ENCODE peak calls at places on chromosomes 11 and 22, in nine cellular contexts. One of them, this sample, is unnamed.

GRCh38 chr11:69770525-69770924 is 4.6 kb downstream of the FGF4 start:
- DNase-seq in ovary: no peak
- DNase-seq in OCI-LY7: no peak
- DNase-seq in RWPE1: no peak
- DNase-seq in spleen: no peak
- DNase-seq in esophagus muscularis mucosa: no peak
- DNase-seq in AG09309: no peak
- DNase-seq in cardiac muscle cell: no peak
- DNase-seq in heart left ventricle: no peak
- DNase-seq in this sample: no peak

GRCh38 chr22:22710719-22711531 is 66.5 kb downstream of the GGTLC2 start:
- DNase-seq in ovary: peak
- DNase-seq in OCI-LY7: peak
- DNase-seq in RWPE1: peak
- DNase-seq in spleen: peak
- DNase-seq in esophagus muscularis mucosa: no peak
- DNase-seq in AG09309: no peak
- DNase-seq in cardiac muscle cell: peak
- DNase-seq in heart left ventricle: peak
- DNase-seq in this sample: no peak

GRCh38 chr11:37984991-37985390 is 1387.0 kb upstream of the RAG2 start:
- DNase-seq in ovary: no peak
- DNase-seq in OCI-LY7: no peak
- DNase-seq in RWPE1: no peak
- DNase-seq in spleen: no peak
- DNase-seq in esophagus muscularis mucosa: no peak
- DNase-seq in AG09309: no peak
- DNase-seq in cardiac muscle cell: peak
- DNase-seq in heart left ventricle: no peak
- DNase-seq in this sample: no peak

GRCh38 chr11:107666911-107667568 is 44.8 kb downstream of the SLN start:
- DNase-seq in ovary: no peak
- DNase-seq in OCI-LY7: no peak
- DNase-seq in RWPE1: no peak
- DNase-seq in spleen: no peak
- DNase-seq in esophagus muscularis mucosa: peak
- DNase-seq in AG09309: no peak
- DNase-seq in cardiac muscle cell: no peak
- DNase-seq in heart left ventricle: no peak
- DNase-seq in this sample: no peak

GRCh38 chr22:31917227-31917921 is 27.0 kb upstream of the YWHAH start:
- DNase-seq in ovary: no peak
- DNase-seq in OCI-LY7: peak
- DNase-seq in RWPE1: no peak
- DNase-seq in spleen: no peak
- DNase-seq in esophagus muscularis mucosa: no peak
- DNase-seq in AG09309: no peak
- DNase-seq in cardiac muscle cell: no peak
- DNase-seq in heart left ventricle: peak
- DNase-seq in this sample: no peak

GRCh38 chr11:75792127-75792731 is 22.8 kb upstream of the UVRAG start:
- DNase-seq in ovary: no peak
- DNase-seq in OCI-LY7: no peak
- DNase-seq in RWPE1: no peak
- DNase-seq in spleen: peak
- DNase-seq in esophagus muscularis mucosa: no peak
- DNase-seq in AG09309: no peak
- DNase-seq in cardiac muscle cell: no peak
- DNase-seq in heart left ventricle: no peak
- DNase-seq in this sample: no peak

GRCh38 chr11:72745925-72746550 is 6.2 kb downstream of the ARAP1 start:
- DNase-seq in ovary: no peak
- DNase-seq in OCI-LY7: no peak
- DNase-seq in RWPE1: no peak
- DNase-seq in spleen: peak
- DNase-seq in esophagus muscularis mucosa: no peak
- DNase-seq in AG09309: no peak
- DNase-seq in cardiac muscle cell: no peak
- DNase-seq in heart left ventricle: no peak
- DNase-seq in this sample: no peak

GRCh38 chr22:45515678-45516077 is 13.0 kb downstream of the FBLN1 start:
- DNase-seq in ovary: no peak
- DNase-seq in OCI-LY7: no peak
- DNase-seq in RWPE1: no peak
- DNase-seq in spleen: no peak
- DNase-seq in esophagus muscularis mucosa: no peak
- DNase-seq in AG09309: no peak
- DNase-seq in cardiac muscle cell: no peak
- DNase-seq in heart left ventricle: no peak
- DNase-seq in this sample: no peak

GRCh38 chr11:76276773-76277155 is 70.5 kb upstream of the WNT11 start:
- DNase-seq in ovary: no peak
- DNase-seq in OCI-LY7: no peak
- DNase-seq in RWPE1: no peak
- DNase-seq in spleen: no peak
- DNase-seq in esophagus muscularis mucosa: no peak
- DNase-seq in AG09309: no peak
- DNase-seq in cardiac muscle cell: no peak
- DNase-seq in heart left ventricle: no peak
- DNase-seq in this sample: no peak

DNA sequence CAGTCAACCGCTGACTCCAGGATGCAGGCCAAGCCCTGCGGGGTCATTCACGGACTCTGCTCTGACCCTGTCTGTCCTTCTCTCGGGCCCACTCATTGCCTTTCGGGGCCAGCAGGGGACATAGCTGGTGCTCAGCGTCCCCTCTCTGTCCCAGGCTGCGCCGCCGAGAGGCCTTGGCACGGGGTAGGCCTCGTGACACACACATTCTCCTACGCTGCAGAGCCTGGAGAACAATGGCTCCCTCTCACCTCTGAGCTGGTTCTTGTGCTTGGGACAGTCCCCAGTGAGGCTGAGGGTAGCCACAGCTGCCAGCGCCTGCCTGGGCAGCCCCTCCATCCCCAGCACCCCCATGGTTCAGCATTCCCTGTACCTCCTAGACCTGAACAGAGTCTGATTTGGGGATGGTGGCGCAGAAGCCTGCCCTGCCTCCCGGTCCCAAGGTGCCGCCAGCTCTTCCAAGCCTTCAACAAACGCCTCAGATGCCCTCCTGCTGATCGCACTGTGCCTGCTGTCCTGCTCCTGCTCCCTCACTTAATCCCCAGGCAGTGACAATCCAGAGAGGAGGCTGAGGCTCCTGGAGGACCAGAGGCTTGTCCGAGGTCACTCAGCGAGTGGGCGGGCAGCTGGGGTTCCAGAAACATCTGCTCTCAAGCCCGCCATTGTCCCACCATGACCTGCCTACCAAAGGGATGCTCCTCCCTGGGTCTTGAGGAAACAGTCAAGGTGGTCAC is 30.4 kb downstream of the DUSP8 start:
- DNase-seq in ovary: no peak
- DNase-seq in OCI-LY7: no peak
- DNase-seq in RWPE1: no peak
- DNase-seq in spleen: no peak
- DNase-seq in esophagus muscularis mucosa: no peak
- DNase-seq in AG09309: no peak
- DNase-seq in cardiac muscle cell: no peak
- DNase-seq in heart left ventricle: no peak
- DNase-seq in this sample: no peak
- TF ChIP-seq CTCF in ovary: no peak
- TF ChIP-seq CTCF in OCI-LY7: no peak
- TF ChIP-seq CTCF in RWPE1: no peak
- TF ChIP-seq CTCF in spleen: no peak
- TF ChIP-seq CTCF in esophagus muscularis mucosa: no peak
- TF ChIP-seq CTCF in AG09309: no peak
- TF ChIP-seq CTCF in cardiac muscle cell: no peak
- TF ChIP-seq CTCF in heart left ventricle: no peak
- TF ChIP-seq CTCF in this sample: no peak

GRCh38 chr11:46278387-46279173 is 1.1 kb downstream of the CREB3L1 start:
- DNase-seq in ovary: peak
- DNase-seq in OCI-LY7: no peak
- DNase-seq in RWPE1: no peak
- DNase-seq in spleen: no peak
- DNase-seq in esophagus muscularis mucosa: no peak
- DNase-seq in AG09309: no peak
- DNase-seq in cardiac muscle cell: peak
- DNase-seq in heart left ventricle: peak
- DNase-seq in this sample: no peak
- TF ChIP-seq CTCF in ovary: no peak
- TF ChIP-seq CTCF in OCI-LY7: peak
- TF ChIP-seq CTCF in RWPE1: no peak
- TF ChIP-seq CTCF in spleen: peak
- TF ChIP-seq CTCF in esophagus muscularis mucosa: peak
- TF ChIP-seq CTCF in AG09309: peak
- TF ChIP-seq CTCF in cardiac muscle cell: peak
- TF ChIP-seq CTCF in heart left ventricle: peak
- TF ChIP-seq CTCF in this sample: peak

GRCh38 chr22:17084554-17085276 is at the start of gene IL17RA:
- DNase-seq in ovary: peak
- DNase-seq in OCI-LY7: peak
- DNase-seq in RWPE1: peak
- DNase-seq in spleen: peak
- DNase-seq in esophagus muscularis mucosa: peak
- DNase-seq in AG09309: peak
- DNase-seq in cardiac muscle cell: peak
- DNase-seq in heart left ventricle: peak
- DNase-seq in this sample: peak
- TF ChIP-seq CTCF in ovary: no peak
- TF ChIP-seq CTCF in OCI-LY7: no peak
- TF ChIP-seq CTCF in RWPE1: no peak
- TF ChIP-seq CTCF in spleen: peak
- TF ChIP-seq CTCF in esophagus muscularis mucosa: no peak
- TF ChIP-seq CTCF in AG09309: no peak
- TF ChIP-seq CTCF in cardiac muscle cell: no peak
- TF ChIP-seq CTCF in heart left ventricle: no peak
- TF ChIP-seq CTCF in this sample: no peak

GRCh38 chr11:45087761-45088160 is 58.7 kb upstream of the PRDM11 start:
- DNase-seq in ovary: no peak
- DNase-seq in OCI-LY7: no peak
- DNase-seq in RWPE1: no peak
- DNase-seq in spleen: no peak
- DNase-seq in esophagus muscularis mucosa: no peak
- DNase-seq in AG09309: no peak
- DNase-seq in cardiac muscle cell: no peak
- DNase-seq in heart left ventricle: no peak
- DNase-seq in this sample: no peak

GRCh38 chr11:45086526-45086925 is 59.9 kb upstream of the PRDM11 start:
- DNase-seq in ovary: no peak
- DNase-seq in OCI-LY7: no peak
- DNase-seq in RWPE1: no peak
- DNase-seq in spleen: no peak
- DNase-seq in esophagus muscularis mucosa: no peak
- DNase-seq in AG09309: no peak
- DNase-seq in cardiac muscle cell: no peak
- DNase-seq in heart left ventricle: no peak
- DNase-seq in this sample: no peak

GRCh38 chr11:45085657-45086501 is 60.6 kb upstream of the PRDM11 start:
- DNase-seq in ovary: no peak
- DNase-seq in OCI-LY7: no peak
- DNase-seq in RWPE1: no peak
- DNase-seq in spleen: no peak
- DNase-seq in esophagus muscularis mucosa: no peak
- DNase-seq in AG09309: no peak
- DNase-seq in cardiac muscle cell: no peak
- DNase-seq in heart left ventricle: no peak
- DNase-seq in this sample: no peak

GRCh38 chr11:45089251-45089650 is 57.2 kb upstream of the PRDM11 start:
- DNase-seq in ovary: peak
- DNase-seq in OCI-LY7: no peak
- DNase-seq in RWPE1: peak
- DNase-seq in spleen: no peak
- DNase-seq in esophagus muscularis mucosa: peak
- DNase-seq in AG09309: peak
- DNase-seq in cardiac muscle cell: peak
- DNase-seq in heart left ventricle: peak
- DNase-seq in this sample: peak

DNA sequence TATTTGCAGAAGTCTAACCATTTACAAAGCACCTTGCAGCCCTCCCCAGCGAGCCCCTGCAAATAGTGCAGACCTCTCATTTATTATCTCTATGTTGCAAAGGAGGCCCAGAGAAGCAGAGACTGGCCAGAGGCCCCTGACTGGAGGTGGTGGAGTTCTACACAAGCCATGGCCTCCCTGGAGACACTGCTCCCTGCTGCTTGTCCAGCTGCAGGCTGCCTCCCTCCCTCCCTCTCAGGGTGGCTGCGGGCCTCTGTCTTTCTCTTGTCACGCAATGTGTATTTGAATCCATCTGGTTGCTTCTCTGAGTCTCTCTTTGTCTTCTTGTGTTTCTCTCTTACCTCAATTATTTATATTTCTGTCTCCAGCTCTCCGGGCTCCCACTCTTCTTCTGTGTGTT is 59.1 kb upstream of the PRDM11 start:
- DNase-seq in ovary: no peak
- DNase-seq in OCI-LY7: peak
- DNase-seq in RWPE1: no peak
- DNase-seq in spleen: no peak
- DNase-seq in esophagus muscularis mucosa: no peak
- DNase-seq in AG09309: no peak
- DNase-seq in cardiac muscle cell: no peak
- DNase-seq in heart left ventricle: no peak
- DNase-seq in this sample: no peak
- TF ChIP-seq CTCF in ovary: no peak
- TF ChIP-seq CTCF in OCI-LY7: no peak
- TF ChIP-seq CTCF in RWPE1: no peak
- TF ChIP-seq CTCF in spleen: no peak
- TF ChIP-seq CTCF in esophagus muscularis mucosa: no peak
- TF ChIP-seq CTCF in AG09309: no peak
- TF ChIP-seq CTCF in cardiac muscle cell: no peak
- TF ChIP-seq CTCF in heart left ventricle: no peak
- TF ChIP-seq CTCF in this sample: no peak